ENCODE peak calls at places on chromosomes 3 and 15, in nine cellular contexts. One of them, this sample, is unnamed.

GRCh38 chr15:58666957-58667356 is 82.5 kb downstream of the ADAM10 start:
- DNase-seq in stomach: no peak
- DNase-seq in pulmonary artery endothelial cell: no peak
- DNase-seq in posterior vena cava: no peak
- DNase-seq in epithelial cell of prostate: no peak
- DNase-seq in fibroblast of lung: peak; percentile 20
- DNase-seq in cardiac fibroblast: peak; percentile 71
- DNase-seq in RWPE1: no peak
- DNase-seq in transverse colon: no peak
- DNase-seq in this sample: no peak

GRCh38 chr3:72336821-72337479 is 511.3 kb downstream of the SHQ1 start:
- DNase-seq in stomach: peak; percentile 79
- DNase-seq in pulmonary artery endothelial cell: no peak
- DNase-seq in posterior vena cava: no peak
- DNase-seq in epithelial cell of prostate: no peak
- DNase-seq in fibroblast of lung: peak; percentile 61
- DNase-seq in cardiac fibroblast: peak; percentile 89
- DNase-seq in RWPE1: peak; percentile 68
- DNase-seq in transverse colon: peak; percentile 91
- DNase-seq in this sample: no peak

GRCh38 chr15:31396881-31397560 is 70.4 kb downstream of the KLF13 start:
- DNase-seq in stomach: peak; percentile 95
- DNase-seq in pulmonary artery endothelial cell: no peak
- DNase-seq in posterior vena cava: peak; percentile 98
- DNase-seq in epithelial cell of prostate: no peak
- DNase-seq in fibroblast of lung: peak; percentile 68
- DNase-seq in cardiac fibroblast: peak; percentile 85
- DNase-seq in RWPE1: peak; percentile 91
- DNase-seq in transverse colon: peak; percentile 97
- DNase-seq in this sample: no peak

GRCh38 chr3:74139648-74140047 is 474.8 kb downstream of the CNTN3 start:
- DNase-seq in stomach: no peak
- DNase-seq in pulmonary artery endothelial cell: no peak
- DNase-seq in posterior vena cava: no peak
- DNase-seq in epithelial cell of prostate: no peak
- DNase-seq in fibroblast of lung: no peak
- DNase-seq in cardiac fibroblast: no peak
- DNase-seq in RWPE1: no peak
- DNase-seq in transverse colon: no peak
- DNase-seq in this sample: no peak

GRCh38 chr15:63915209-63915887 is 81.6 kb upstream of the HERC1 start:
- DNase-seq in stomach: no peak
- DNase-seq in pulmonary artery endothelial cell: no peak
- DNase-seq in posterior vena cava: no peak
- DNase-seq in epithelial cell of prostate: no peak
- DNase-seq in fibroblast of lung: no peak
- DNase-seq in cardiac fibroblast: no peak
- DNase-seq in RWPE1: no peak
- DNase-seq in transverse colon: no peak
- DNase-seq in this sample: no peak

GRCh38 chr15:99434506-99435137 is 131.2 kb upstream of the MEF2A start:
- DNase-seq in stomach: peak; percentile 22
- DNase-seq in pulmonary artery endothelial cell: no peak
- DNase-seq in posterior vena cava: peak; percentile 43
- DNase-seq in epithelial cell of prostate: no peak
- DNase-seq in fibroblast of lung: no peak
- DNase-seq in cardiac fibroblast: no peak
- DNase-seq in RWPE1: no peak
- DNase-seq in transverse colon: no peak
- DNase-seq in this sample: no peak

GRCh38 chr3:126551839-126552687 is 6.7 kb downstream of the C3orf22 start:
- DNase-seq in stomach: peak; percentile 9
- DNase-seq in pulmonary artery endothelial cell: no peak
- DNase-seq in posterior vena cava: peak; percentile 38
- DNase-seq in epithelial cell of prostate: no peak
- DNase-seq in fibroblast of lung: no peak
- DNase-seq in cardiac fibroblast: no peak
- DNase-seq in RWPE1: no peak
- DNase-seq in transverse colon: peak; percentile 5
- DNase-seq in this sample: no peak

GRCh38 chr15:92681141-92681622 is 25.6 kb upstream of the FAM174B start:
- DNase-seq in stomach: no peak
- DNase-seq in pulmonary artery endothelial cell: no peak
- DNase-seq in posterior vena cava: no peak
- DNase-seq in epithelial cell of prostate: no peak
- DNase-seq in fibroblast of lung: peak; percentile 76
- DNase-seq in cardiac fibroblast: peak; percentile 73
- DNase-seq in RWPE1: no peak
- DNase-seq in transverse colon: peak; percentile 20
- DNase-seq in this sample: no peak

GRCh38 chr15:39235084-39235795 is 345.6 kb upstream of the THBS1 start:
- DNase-seq in stomach: no peak
- DNase-seq in pulmonary artery endothelial cell: no peak
- DNase-seq in posterior vena cava: no peak
- DNase-seq in epithelial cell of prostate: peak; percentile 58
- DNase-seq in fibroblast of lung: peak; percentile 76
- DNase-seq in cardiac fibroblast: peak; percentile 60
- DNase-seq in RWPE1: peak; percentile 55
- DNase-seq in transverse colon: no peak
- DNase-seq in this sample: no peak

GRCh38 chr3:153574445-153574844 is 412.4 kb downstream of the RAP2B start:
- DNase-seq in stomach: no peak
- DNase-seq in pulmonary artery endothelial cell: no peak
- DNase-seq in posterior vena cava: no peak
- DNase-seq in epithelial cell of prostate: no peak
- DNase-seq in fibroblast of lung: peak; percentile 27
- DNase-seq in cardiac fibroblast: no peak
- DNase-seq in RWPE1: no peak
- DNase-seq in transverse colon: no peak
- DNase-seq in this sample: no peak

GRCh38 chr15:89912145-89912673 is 543 bp downstream of the ARPIN start:
- DNase-seq in stomach: peak; percentile 49
- DNase-seq in pulmonary artery endothelial cell: no peak
- DNase-seq in posterior vena cava: peak; percentile 84
- DNase-seq in epithelial cell of prostate: no peak
- DNase-seq in fibroblast of lung: peak; percentile 20
- DNase-seq in cardiac fibroblast: peak; percentile 29
- DNase-seq in RWPE1: peak; percentile 25
- DNase-seq in transverse colon: peak; percentile 74
- DNase-seq in this sample: peak; percentile 36

GRCh38 chr15:99241752-99242151 is 7.6 kb downstream of the TTC23 start:
- DNase-seq in stomach: no peak
- DNase-seq in pulmonary artery endothelial cell: no peak
- DNase-seq in posterior vena cava: no peak
- DNase-seq in epithelial cell of prostate: no peak
- DNase-seq in fibroblast of lung: no peak
- DNase-seq in cardiac fibroblast: no peak
- DNase-seq in RWPE1: no peak
- DNase-seq in transverse colon: no peak
- DNase-seq in this sample: no peak

GRCh38 chr3:126474498-126475410 is 937 bp downstream of the ZXDC start:
- DNase-seq in stomach: peak; percentile 53
- DNase-seq in pulmonary artery endothelial cell: no peak
- DNase-seq in posterior vena cava: peak; percentile 86
- DNase-seq in epithelial cell of prostate: no peak
- DNase-seq in fibroblast of lung: peak; percentile 53
- DNase-seq in cardiac fibroblast: peak; percentile 56
- DNase-seq in RWPE1: no peak
- DNase-seq in transverse colon: peak; percentile 45
- DNase-seq in this sample: no peak

GRCh38 chr3:183295211-183295610 is 42.2 kb downstream of the B3GNT5 start:
- DNase-seq in stomach: no peak
- DNase-seq in pulmonary artery endothelial cell: no peak
- DNase-seq in posterior vena cava: no peak
- DNase-seq in epithelial cell of prostate: peak; percentile 91
- DNase-seq in fibroblast of lung: peak; percentile 85
- DNase-seq in cardiac fibroblast: peak; percentile 97
- DNase-seq in RWPE1: peak; percentile 59
- DNase-seq in transverse colon: no peak
- DNase-seq in this sample: no peak

GRCh38 chr3:191644291-191644690 is 183.3 kb downstream of the PYDC2 start:
- DNase-seq in stomach: no peak
- DNase-seq in pulmonary artery endothelial cell: no peak
- DNase-seq in posterior vena cava: no peak
- DNase-seq in epithelial cell of prostate: no peak
- DNase-seq in fibroblast of lung: no peak
- DNase-seq in cardiac fibroblast: no peak
- DNase-seq in RWPE1: no peak
- DNase-seq in transverse colon: no peak
- DNase-seq in this sample: no peak

GRCh38 chr15:74275957-74276356 is 39.8 kb downstream of the CCDC33 start:
- DNase-seq in stomach: no peak
- DNase-seq in pulmonary artery endothelial cell: no peak
- DNase-seq in posterior vena cava: no peak
- DNase-seq in epithelial cell of prostate: no peak
- DNase-seq in fibroblast of lung: no peak
- DNase-seq in cardiac fibroblast: no peak
- DNase-seq in RWPE1: no peak
- DNase-seq in transverse colon: no peak
- DNase-seq in this sample: no peak

GRCh38 chr3:116238863-116239262 is 206.4 kb downstream of the LSAMP start:
- DNase-seq in stomach: no peak
- DNase-seq in pulmonary artery endothelial cell: no peak
- DNase-seq in posterior vena cava: no peak
- DNase-seq in epithelial cell of prostate: no peak
- DNase-seq in fibroblast of lung: peak; percentile 9
- DNase-seq in cardiac fibroblast: no peak
- DNase-seq in RWPE1: no peak
- DNase-seq in transverse colon: no peak
- DNase-seq in this sample: no peak

GRCh38 chr15:66940368-66940767 is 125.0 kb upstream of the SMAD3 start:
- DNase-seq in stomach: no peak
- DNase-seq in pulmonary artery endothelial cell: no peak
- DNase-seq in posterior vena cava: peak; percentile 29
- DNase-seq in epithelial cell of prostate: peak; percentile 61
- DNase-seq in fibroblast of lung: no peak
- DNase-seq in cardiac fibroblast: peak; percentile 28
- DNase-seq in RWPE1: peak; percentile 26
- DNase-seq in transverse colon: no peak
- DNase-seq in this sample: no peak

GRCh38 chr3:195763843-195764825 is 43.4 kb downstream of the MUC20 start:
- DNase-seq in stomach: no peak
- DNase-seq in pulmonary artery endothelial cell: no peak
- DNase-seq in posterior vena cava: peak; percentile 65
- DNase-seq in epithelial cell of prostate: no peak
- DNase-seq in fibroblast of lung: no peak
- DNase-seq in cardiac fibroblast: no peak
- DNase-seq in RWPE1: no peak
- DNase-seq in transverse colon: no peak
- DNase-seq in this sample: no peak

GRCh38 chr3:155747286-155747685 is 2.4 kb upstream of the PLCH1 start:
- DNase-seq in stomach: no peak
- DNase-seq in pulmonary artery endothelial cell: no peak
- DNase-seq in posterior vena cava: no peak
- DNase-seq in epithelial cell of prostate: no peak
- DNase-seq in fibroblast of lung: no peak
- DNase-seq in cardiac fibroblast: no peak
- DNase-seq in RWPE1: no peak
- DNase-seq in transverse colon: no peak
- DNase-seq in this sample: no peak

GRCh38 chr3:15399970-15400369 is 27.4 kb downstream of the METTL6 start:
- DNase-seq in stomach: no peak
- DNase-seq in pulmonary artery endothelial cell: no peak
- DNase-seq in posterior vena cava: no peak
- DNase-seq in epithelial cell of prostate: no peak
- DNase-seq in fibroblast of lung: no peak
- DNase-seq in cardiac fibroblast: no peak
- DNase-seq in RWPE1: no peak
- DNase-seq in transverse colon: no peak
- DNase-seq in this sample: no peak

GRCh38 chr15:31590609-31591008 is 264.0 kb downstream of the KLF13 start:
- DNase-seq in stomach: no peak
- DNase-seq in pulmonary artery endothelial cell: no peak
- DNase-seq in posterior vena cava: no peak
- DNase-seq in epithelial cell of prostate: no peak
- DNase-seq in fibroblast of lung: no peak
- DNase-seq in cardiac fibroblast: no peak
- DNase-seq in RWPE1: no peak
- DNase-seq in transverse colon: no peak
- DNase-seq in this sample: no peak

GRCh38 chr3:13145826-13146642 is 72.8 kb upstream of the IQSEC1 start:
- DNase-seq in stomach: no peak
- DNase-seq in pulmonary artery endothelial cell: no peak
- DNase-seq in posterior vena cava: peak; percentile 53
- DNase-seq in epithelial cell of prostate: no peak
- DNase-seq in fibroblast of lung: no peak
- DNase-seq in cardiac fibroblast: no peak
- DNase-seq in RWPE1: no peak
- DNase-seq in transverse colon: peak; percentile 3
- DNase-seq in this sample: no peak

GRCh38 chr3:53346514-53346913 is 829 bp downstream of the DCP1A start:
- DNase-seq in stomach: no peak
- DNase-seq in pulmonary artery endothelial cell: no peak
- DNase-seq in posterior vena cava: no peak
- DNase-seq in epithelial cell of prostate: no peak
- DNase-seq in fibroblast of lung: peak; percentile 29
- DNase-seq in cardiac fibroblast: peak; percentile 23
- DNase-seq in RWPE1: no peak
- DNase-seq in transverse colon: no peak
- DNase-seq in this sample: no peak

GRCh38 chr15:67826717-67827560 is 1.6 kb downstream of the SKOR1 start:
- DNase-seq in stomach: no peak
- DNase-seq in pulmonary artery endothelial cell: no peak
- DNase-seq in posterior vena cava: peak; percentile 76
- DNase-seq in epithelial cell of prostate: no peak
- DNase-seq in fibroblast of lung: no peak
- DNase-seq in cardiac fibroblast: no peak
- DNase-seq in RWPE1: no peak
- DNase-seq in transverse colon: no peak
- DNase-seq in this sample: no peak

GRCh38 chr3:48614044-48614443 is 4.6 kb upstream of the UQCRC1 start:
- DNase-seq in stomach: no peak
- DNase-seq in pulmonary artery endothelial cell: no peak
- DNase-seq in posterior vena cava: no peak
- DNase-seq in epithelial cell of prostate: peak; percentile 14
- DNase-seq in fibroblast of lung: peak; percentile 35
- DNase-seq in cardiac fibroblast: peak; percentile 93
- DNase-seq in RWPE1: peak; percentile 71
- DNase-seq in transverse colon: no peak
- DNase-seq in this sample: no peak

GRCh38 chr3:13650210-13651056 is 101.5 kb downstream of the FBLN2 start:
- DNase-seq in stomach: peak; percentile 80
- DNase-seq in pulmonary artery endothelial cell: peak; percentile 11
- DNase-seq in posterior vena cava: peak; percentile 93
- DNase-seq in epithelial cell of prostate: no peak
- DNase-seq in fibroblast of lung: peak; percentile 52
- DNase-seq in cardiac fibroblast: peak; percentile 69
- DNase-seq in RWPE1: peak; percentile 52
- DNase-seq in transverse colon: peak; percentile 73
- DNase-seq in this sample: peak; percentile 80

This sample was measured in hippocampal formation.